ENCODE peak calls at places on chromosomes 1 and 21, in four cellular contexts. J, U, M and K are unnamed samples.

GRCh38 chr1:226308166-226308722 is 720 bp downstream of the LIN9 start:
- DNase-seq in J (no peak), U (no peak), M (peak; percentile 15), K (no peak)

GRCh38 chr1:70327306-70328076 is 27.0 kb downstream of the ANKRD13C start:
- DNase-seq in M (no peak), J (no peak), U (no peak), K (no peak)

GRCh38 chr1:201020040-201020591 is 3.4 kb downstream of the KIF21B start:
- DNase-seq in U (no peak), J (no peak), M (peak; percentile 32), K (no peak)

GRCh38 chr1:214453109-214453722 is 98.2 kb downstream of the PTPN14 start:
- DNase-seq in M (no peak), J (no peak), U (no peak), K (no peak)

GRCh38 chr1:59018860-59019259 is 235.0 kb upstream of the JUN start:
- DNase-seq in M (no peak), J (no peak), U (no peak), K (no peak)

GRCh38 chr1:203091761-203092330 is 6.0 kb upstream of the MYOG start:
- DNase-seq in U (no peak), J (no peak), M (no peak), K (no peak)

GRCh38 chr1:55519937-55520683 is 304.9 kb upstream of the USP24 start:
- DNase-seq in M (no peak), J (no peak), U (no peak), K (no peak)

GRCh38 chr21:33433425-33434114 is 30.4 kb downstream of the IFNGR2 start:
- DNase-seq in M (no peak), U (no peak), J (no peak), K (no peak)

GRCh38 chr1:27137544-27138075 is 17.3 kb downstream of the SLC9A1 start:
- DNase-seq in M (no peak), J (peak; percentile 83), U (no peak), K (no peak)

GRCh38 chr1:56072310-56072709 is 507.1 kb downstream of the PLPP3 start:
- DNase-seq in U (no peak), J (no peak), M (no peak), K (no peak)

GRCh38 chr1:2384941-2385481 is 6.3 kb downstream of the MORN1 start:
- DNase-seq in M (no peak), U (no peak), J (peak; percentile 45), K (no peak)

GRCh38 chr1:68442006-68442405 is 7.7 kb downstream of the RPE65 start:
- DNase-seq in J (no peak), U (no peak), M (no peak), K (no peak)

GRCh38 chr1:25698252-25698651 is 81.7 kb downstream of the MAN1C1 start:
- DNase-seq in M (no peak), J (no peak), U (no peak), K (no peak)

GRCh38 chr1:89633745-89634625 is 1.1 kb downstream of the LRRC8C start:
- DNase-seq in M (no peak), J (no peak), U (no peak), K (no peak)

GRCh38 chr1:2115922-2116341 is 65.7 kb downstream of the PRKCZ start:
- DNase-seq in M (no peak), J (peak; percentile 36), U (no peak), K (no peak)

GRCh38 chr1:47791879-47792608 is 205.1 kb downstream of the TRABD2B start:
- DNase-seq in J (no peak), U (no peak), M (no peak), K (no peak)

GRCh38 chr1:30417701-30418425 is 305.5 kb downstream of the MATN1 start:
- DNase-seq in J (no peak), M (no peak), U (no peak), K (no peak)

GRCh38 chr1:226129230-226129629 is 57.3 kb downstream of the ACBD3 start:
- DNase-seq in M (no peak), U (no peak), J (no peak), K (no peak)

GRCh38 chr21:35346697-35347096 is 297.6 kb upstream of the RUNX1 start:
- DNase-seq in U (no peak), J (no peak), M (no peak), K (no peak)

GRCh38 chr1:5620418-5620817 is 371.8 kb downstream of the NPHP4 start:
- DNase-seq in M (no peak), U (no peak), J (no peak), K (no peak)

GRCh38 chr1:26555550-26555981 is 26.0 kb downstream of the RPS6KA1 start:
- DNase-seq in U (no peak), M (no peak), J (no peak), K (no peak)

GRCh38 chr1:192951961-192952460 is 107.1 kb downstream of the UCHL5 start:
- DNase-seq in J (no peak), M (no peak), U (no peak), K (no peak)

GRCh38 chr1:230188826-230189225 is 121.8 kb downstream of the GALNT2 start:
- DNase-seq in J (no peak), U (no peak), M (no peak), K (no peak)

GRCh38 chr1:68117416-68117815 is 67.0 kb upstream of the DIRAS3 start:
- DNase-seq in U (no peak), J (no peak), M (no peak), K (no peak)

GRCh38 chr21:44487831-44488230 is 32.5 kb downstream of the LRRC3 start:
- DNase-seq in U (no peak), M (no peak), J (no peak), K (no peak)

GRCh38 chr21:15669247-15669646 is 60.5 kb upstream of the USP25 start:
- DNase-seq in J (no peak), M (no peak), U (no peak), K (no peak)

GRCh38 chr1:219472596-219472995 is 140.3 kb downstream of the ZC3H11B start:
- DNase-seq in J (no peak), M (no peak), U (no peak), K (no peak)

GRCh38 chr1:93732514-93732913 is 50.9 kb upstream of the BCAR3 start:
- DNase-seq in U (no peak), J (no peak), M (no peak), K (peak; percentile 16)

GRCh38 chr1:181014431-181015257 is 8.0 kb downstream of the STX6 start:
- DNase-seq in M (no peak), J (no peak), U (no peak), K (no peak)

GRCh38 chr1:44926311-44926781 is 60.0 kb downstream of the EIF2B3 start:
- DNase-seq in U (no peak), J (no peak), M (no peak), K (no peak)

GRCh38 chr1:203704120-203704519 is 60.9 kb upstream of the LAX1 start:
- DNase-seq in J (no peak), U (no peak), M (no peak), K (no peak)

GRCh38 chr1:223074901-223075300 is 68.1 kb downstream of the TLR5 start:
- DNase-seq in M (no peak), J (no peak), U (no peak), K (no peak)

GRCh38 chr1:237383825-237384612 is 342.0 kb downstream of the RYR2 start:
- DNase-seq in U (no peak), J (no peak), M (no peak), K (no peak)

GRCh38 chr1:175600721-175601440 is 142.5 kb downstream of the TNR start:
- DNase-seq in U (no peak), J (no peak), M (no peak), K (no peak)

GRCh38 chr1:876428-876827 is 47.3 kb upstream of the SAMD11 start:
- DNase-seq in J (no peak), M (no peak), U (no peak), K (no peak)

GRCh38 chr21:41032536-41032935 is 135.4 kb upstream of the BACE2 start:
- DNase-seq in M (no peak), J (no peak), U (no peak), K (no peak)

GRCh38 chr1:216310776-216311175 is 112.5 kb downstream of the USH2A start:
- DNase-seq in J (no peak), U (no peak), M (no peak), K (peak; percentile 54)

GRCh38 chr1:78229344-78229743 is 183.6 kb downstream of the GIPC2 start:
- DNase-seq in J (no peak), U (no peak), M (no peak), K (no peak)

GRCh38 chr1:209837671-209838070 is 9.9 kb downstream of the UTP25 start:
- DNase-seq in U (no peak), M (no peak), J (no peak), K (no peak)

GRCh38 chr1:209839875-209840491 is 12.2 kb downstream of the UTP25 start:
- DNase-seq in M (no peak), J (no peak), U (no peak), K (no peak)

GRCh38 chr1:209838537-209838936 is 10.8 kb downstream of the UTP25 start:
- DNase-seq in U (no peak), M (no peak), J (no peak), K (no peak)

GRCh38 chr1:209844695-209845404 is 17.1 kb downstream of the UTP25 start:
- DNase-seq in J (no peak), M (no peak), U (no peak), K (no peak)

GRCh38 chr1:209840611-209841010 is 12.8 kb downstream of the UTP25 start:
- DNase-seq in J (no peak), M (no peak), U (no peak), K (no peak)
- H3K27ac ChIP-seq in J (peak overlapping the region; percentile 62), M (no peak overlapping the region), U (no peak overlapping the region), K (no peak overlapping the region)

GRCh38 chr1:206971029-206971655 is 882 bp upstream of the FCAMR start:
- DNase-seq in J (no peak), U (no peak), M (no peak), K (no peak)
- H3K4me1 ChIP-seq in J (no peaks in the 10 kb centered on the region), U (peaks cover 18% of the 10 kb centered on the region), M (peaks cover 16% of the 10 kb centered on the region), K (no peaks in the 10 kb centered on the region)

DNA sequence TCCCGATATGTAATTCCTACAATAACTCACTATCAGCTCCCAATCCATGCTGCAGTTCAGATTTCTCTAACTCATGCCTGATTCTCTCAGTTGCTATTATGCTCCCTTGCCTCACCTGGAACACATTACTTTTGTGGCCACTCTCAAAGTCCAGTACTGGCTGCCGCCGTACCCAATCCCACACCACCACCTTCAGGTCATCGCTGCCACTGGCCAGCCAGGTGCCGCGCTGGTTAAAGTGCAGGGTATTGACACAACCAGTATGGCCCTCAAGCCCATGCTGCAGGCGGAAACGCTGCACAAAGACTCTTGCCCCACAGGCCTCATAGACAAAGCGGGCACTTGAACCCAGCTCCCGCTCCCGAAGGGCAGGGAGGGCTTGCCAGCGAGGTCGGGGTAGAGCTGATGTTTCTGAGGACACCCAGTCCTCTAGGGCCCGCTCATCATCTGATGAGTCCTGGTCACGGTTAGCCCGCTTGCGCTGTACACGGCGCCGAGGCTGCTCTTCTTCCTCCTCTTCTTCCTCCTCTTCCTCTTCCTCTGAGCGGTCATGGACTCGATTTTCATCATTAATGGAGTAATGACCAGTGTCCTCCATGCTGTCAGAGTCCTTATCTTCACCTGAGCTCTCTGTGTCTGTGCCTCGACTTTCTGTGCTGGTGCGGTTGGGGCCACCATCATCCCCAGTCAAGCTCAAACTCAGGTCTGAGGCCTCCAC is 22.6 kb downstream of the DCAF8 start:
- DNase-seq in M (no peak), J (no peak), U (no peak), K (no peak)
- H3K36me3 ChIP-seq in M (peaks cover 5% of the 10 kb centered on the region), J (peaks cover 9% of the 10 kb centered on the region), U (peaks cover 18% of the 10 kb centered on the region), K (peaks cover 16% of the 10 kb centered on the region)

DNA sequence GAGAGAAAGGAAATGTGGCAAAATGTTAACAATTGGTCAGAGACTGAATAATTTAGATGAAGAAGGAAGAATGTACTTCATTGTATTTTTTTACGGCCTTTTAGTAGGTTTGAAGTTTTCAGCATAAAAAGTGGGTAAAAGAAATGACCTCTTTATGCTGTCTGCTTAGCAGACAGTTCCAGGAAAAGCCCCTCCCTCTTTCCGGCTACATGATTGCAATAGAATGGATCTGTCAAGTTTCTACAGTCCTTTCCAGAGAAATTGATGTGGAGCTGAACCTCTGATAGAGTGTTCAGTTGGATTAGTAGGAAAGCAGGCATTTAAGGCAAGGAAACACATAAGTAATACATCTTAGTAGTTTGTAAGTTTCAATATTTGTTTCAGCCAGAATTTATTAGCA is 36.3 kb downstream of the HS2ST1 start:
- DNase-seq in U (no peak), M (no peak), J (no peak), K (no peak)
- H3K27ac ChIP-seq in U (no peak overlapping the region), M (no peak overlapping the region), J (no peak overlapping the region), K (no peak overlapping the region)